ENCODE peak calls at places on chromosomes 16 and 17, in seven cellular contexts. One of them, this sample, is unnamed.

GRCh38 chr17:17034496-17035066 is 7.7 kb upstream of the MPRIP start:
- DNase-seq in left lung: no peak
- DNase-seq in left ventricle myocardium inferior: no peak
- DNase-seq in mesenchymal stem cell: no peak
- DNase-seq in CD4-positive, alpha-beta memory T cell: no peak
- DNase-seq in IMR-90: no peak
- DNase-seq in mesendoderm: no peak
- DNase-seq in this sample: no peak

GRCh38 chr17:17910060-17910459 is 62.1 kb downstream of the TOM1L2 start:
- DNase-seq in mesenchymal stem cell: no peak
- DNase-seq in IMR-90: no peak
- DNase-seq in left ventricle myocardium inferior: no peak
- DNase-seq in mesendoderm: no peak
- DNase-seq in left lung: no peak
- DNase-seq in CD4-positive, alpha-beta memory T cell: no peak
- DNase-seq in this sample: no peak

GRCh38 chr17:45096926-45097325 is 35.4 kb downstream of the PLCD3 start:
- DNase-seq in left lung: peak
- DNase-seq in mesenchymal stem cell: no peak
- DNase-seq in left ventricle myocardium inferior: no peak
- DNase-seq in mesendoderm: no peak
- DNase-seq in IMR-90: no peak
- DNase-seq in CD4-positive, alpha-beta memory T cell: no peak
- DNase-seq in this sample: no peak

GRCh38 chr16:9868606-9869149 is 313.6 kb downstream of the GRIN2A start:
- DNase-seq in left lung: no peak
- DNase-seq in mesenchymal stem cell: no peak
- DNase-seq in CD4-positive, alpha-beta memory T cell: no peak
- DNase-seq in mesendoderm: no peak
- DNase-seq in IMR-90: no peak
- DNase-seq in left ventricle myocardium inferior: no peak
- DNase-seq in this sample: no peak

GRCh38 chr17:65407017-65407416 is 154.4 kb downstream of the AXIN2 start:
- DNase-seq in IMR-90: no peak
- DNase-seq in mesendoderm: no peak
- DNase-seq in mesenchymal stem cell: no peak
- DNase-seq in left lung: no peak
- DNase-seq in CD4-positive, alpha-beta memory T cell: no peak
- DNase-seq in left ventricle myocardium inferior: no peak
- DNase-seq in this sample: no peak

GRCh38 chr17:82782657-82783207 is 30.9 kb downstream of the TBCD start:
- DNase-seq in mesenchymal stem cell: no peak
- DNase-seq in CD4-positive, alpha-beta memory T cell: no peak
- DNase-seq in left ventricle myocardium inferior: peak
- DNase-seq in mesendoderm: no peak
- DNase-seq in left lung: peak
- DNase-seq in IMR-90: no peak
- DNase-seq in this sample: no peak

GRCh38 chr17:32303861-32304288 is 38.1 kb downstream of the C17orf75 start:
- DNase-seq in left lung: no peak
- DNase-seq in mesenchymal stem cell: no peak
- DNase-seq in CD4-positive, alpha-beta memory T cell: no peak
- DNase-seq in IMR-90: no peak
- DNase-seq in mesendoderm: peak
- DNase-seq in left ventricle myocardium inferior: no peak
- DNase-seq in this sample: no peak

GRCh38 chr17:40025991-40026815 is 11.0 kb downstream of the CSF3 start:
- DNase-seq in mesenchymal stem cell: no peak
- DNase-seq in left ventricle myocardium inferior: no peak
- DNase-seq in left lung: no peak
- DNase-seq in CD4-positive, alpha-beta memory T cell: peak
- DNase-seq in mesendoderm: no peak
- DNase-seq in IMR-90: no peak
- DNase-seq in this sample: no peak

GRCh38 chr17:45848868-45849535 is 4.3 kb downstream of the SPPL2C start:
- DNase-seq in left lung: no peak
- DNase-seq in IMR-90: no peak
- DNase-seq in CD4-positive, alpha-beta memory T cell: no peak
- DNase-seq in mesenchymal stem cell: no peak
- DNase-seq in mesendoderm: no peak
- DNase-seq in left ventricle myocardium inferior: no peak
- DNase-seq in this sample: no peak

GRCh38 chr16:71542377-71542776 is 16.2 kb downstream of the CHST4 start:
- DNase-seq in IMR-90: peak
- DNase-seq in CD4-positive, alpha-beta memory T cell: peak
- DNase-seq in mesenchymal stem cell: peak
- DNase-seq in left ventricle myocardium inferior: peak
- DNase-seq in left lung: no peak
- DNase-seq in mesendoderm: peak
- DNase-seq in this sample: peak

GRCh38 chr16:56316545-56316944 is 108.8 kb downstream of the AMFR start:
- DNase-seq in CD4-positive, alpha-beta memory T cell: no peak
- DNase-seq in left ventricle myocardium inferior: no peak
- DNase-seq in IMR-90: no peak
- DNase-seq in mesendoderm: peak
- DNase-seq in mesenchymal stem cell: no peak
- DNase-seq in left lung: no peak
- DNase-seq in this sample: no peak

GRCh38 chr17:69860142-69860680 is 214.8 kb upstream of the KCNJ16 start:
- DNase-seq in CD4-positive, alpha-beta memory T cell: no peak
- DNase-seq in mesenchymal stem cell: no peak
- DNase-seq in left lung: no peak
- DNase-seq in left ventricle myocardium inferior: no peak
- DNase-seq in IMR-90: no peak
- DNase-seq in mesendoderm: no peak
- DNase-seq in this sample: no peak

GRCh38 chr17:32393904-32394303 is 43.9 kb downstream of the ZNF207 start:
- DNase-seq in CD4-positive, alpha-beta memory T cell: no peak
- DNase-seq in left ventricle myocardium inferior: no peak
- DNase-seq in left lung: no peak
- DNase-seq in mesendoderm: no peak
- DNase-seq in mesenchymal stem cell: no peak
- DNase-seq in IMR-90: no peak
- DNase-seq in this sample: no peak

GRCh38 chr17:78121801-78122220 is 6.7 kb downstream of the TMC6 start:
- DNase-seq in CD4-positive, alpha-beta memory T cell: no peak
- DNase-seq in left ventricle myocardium inferior: no peak
- DNase-seq in IMR-90: no peak
- DNase-seq in left lung: no peak
- DNase-seq in mesendoderm: no peak
- DNase-seq in mesenchymal stem cell: no peak
- DNase-seq in this sample: no peak

GRCh38 chr17:10745231-10745630 is 15.4 kb upstream of the TMEM220 start:
- DNase-seq in left lung: no peak
- DNase-seq in mesenchymal stem cell: peak
- DNase-seq in left ventricle myocardium inferior: no peak
- DNase-seq in IMR-90: no peak
- DNase-seq in CD4-positive, alpha-beta memory T cell: no peak
- DNase-seq in mesendoderm: no peak
- DNase-seq in this sample: no peak

GRCh38 chr17:57085448-57086068 is 512 bp downstream of the AKAP1 start:
- DNase-seq in mesendoderm: peak
- DNase-seq in IMR-90: peak
- DNase-seq in CD4-positive, alpha-beta memory T cell: peak
- DNase-seq in left ventricle myocardium inferior: peak
- DNase-seq in left lung: peak
- DNase-seq in mesenchymal stem cell: peak
- DNase-seq in this sample: no peak
- H3K27ac ChIP-seq in mesendoderm: peak
- H3K27ac ChIP-seq in IMR-90: peak
- H3K27ac ChIP-seq in CD4-positive, alpha-beta memory T cell: peak
- H3K27ac ChIP-seq in left ventricle myocardium inferior: peak
- H3K27ac ChIP-seq in left lung: peak
- H3K27ac ChIP-seq in mesenchymal stem cell: no peak
- H3K27ac ChIP-seq in this sample: no peak

GRCh38 chr17:63998721-63999679 is 849 bp downstream of the PRR29 start:
- DNase-seq in CD4-positive, alpha-beta memory T cell: peak
- DNase-seq in left lung: no peak
- DNase-seq in IMR-90: no peak
- DNase-seq in left ventricle myocardium inferior: no peak
- DNase-seq in mesendoderm: no peak
- DNase-seq in mesenchymal stem cell: no peak
- DNase-seq in this sample: no peak

GRCh38 chr17:63995626-63996025 is 2.5 kb upstream of the PRR29 start:
- DNase-seq in left lung: no peak
- DNase-seq in left ventricle myocardium inferior: peak
- DNase-seq in mesenchymal stem cell: no peak
- DNase-seq in CD4-positive, alpha-beta memory T cell: no peak
- DNase-seq in mesendoderm: no peak
- DNase-seq in IMR-90: no peak
- DNase-seq in this sample: no peak

GRCh38 chr17:63997341-63998048 is 656 bp upstream of the PRR29 start:
- DNase-seq in mesenchymal stem cell: no peak
- DNase-seq in left lung: no peak
- DNase-seq in IMR-90: no peak
- DNase-seq in mesendoderm: peak
- DNase-seq in left ventricle myocardium inferior: no peak
- DNase-seq in CD4-positive, alpha-beta memory T cell: no peak
- DNase-seq in this sample: no peak

GRCh38 chr17:63998050-63998720 is at the start of gene PRR29:
- DNase-seq in left ventricle myocardium inferior: peak
- DNase-seq in mesendoderm: peak
- DNase-seq in IMR-90: peak
- DNase-seq in mesenchymal stem cell: peak
- DNase-seq in CD4-positive, alpha-beta memory T cell: peak
- DNase-seq in left lung: peak
- DNase-seq in this sample: peak

DNA sequence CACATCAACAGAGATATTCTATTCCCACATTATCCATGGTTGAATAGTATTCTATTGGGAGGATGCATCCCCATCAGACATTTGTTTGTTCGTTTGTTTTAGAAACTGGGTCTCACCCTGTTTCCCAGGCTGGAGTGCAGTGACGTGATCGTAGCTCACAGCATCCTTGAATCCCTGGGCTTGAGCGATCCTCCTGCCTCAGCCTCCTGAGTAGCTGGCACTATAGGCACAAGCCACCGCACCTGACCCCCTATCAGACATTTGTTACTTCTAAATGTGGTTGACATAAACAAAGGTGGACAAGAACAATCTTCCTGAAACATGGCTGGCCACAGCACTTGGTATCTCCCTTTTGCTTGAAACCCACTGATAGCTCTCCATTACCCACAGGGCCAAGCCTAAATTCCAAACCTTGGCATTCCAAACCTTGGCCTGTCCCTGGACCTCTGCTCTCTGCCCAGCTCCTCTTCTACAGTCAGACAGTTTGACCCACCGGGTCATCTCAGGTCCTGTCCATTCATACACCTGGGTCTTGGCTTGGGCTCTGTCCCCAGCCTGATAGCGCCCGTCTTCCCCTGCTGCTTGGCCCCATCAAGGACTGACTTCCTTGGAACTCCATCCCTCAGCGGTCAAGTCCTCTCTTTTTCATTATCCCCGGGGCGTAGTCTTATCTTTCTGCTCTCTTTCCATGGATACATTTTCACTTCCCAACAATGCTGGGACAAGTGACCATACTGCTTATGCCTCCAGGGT is 1.5 kb upstream of the PRR29 start:
- DNase-seq in CD4-positive, alpha-beta memory T cell: no peak
- DNase-seq in mesendoderm: no peak
- DNase-seq in left ventricle myocardium inferior: peak
- DNase-seq in mesenchymal stem cell: no peak
- DNase-seq in IMR-90: no peak
- DNase-seq in left lung: no peak
- DNase-seq in this sample: no peak
- H3K27ac ChIP-seq in CD4-positive, alpha-beta memory T cell: no peak
- H3K27ac ChIP-seq in mesendoderm: no peak
- H3K27ac ChIP-seq in left ventricle myocardium inferior: no peak
- H3K27ac ChIP-seq in mesenchymal stem cell: no peak
- H3K27ac ChIP-seq in IMR-90: no peak
- H3K27ac ChIP-seq in left lung: no peak
- H3K27ac ChIP-seq in this sample: no peak

DNA sequence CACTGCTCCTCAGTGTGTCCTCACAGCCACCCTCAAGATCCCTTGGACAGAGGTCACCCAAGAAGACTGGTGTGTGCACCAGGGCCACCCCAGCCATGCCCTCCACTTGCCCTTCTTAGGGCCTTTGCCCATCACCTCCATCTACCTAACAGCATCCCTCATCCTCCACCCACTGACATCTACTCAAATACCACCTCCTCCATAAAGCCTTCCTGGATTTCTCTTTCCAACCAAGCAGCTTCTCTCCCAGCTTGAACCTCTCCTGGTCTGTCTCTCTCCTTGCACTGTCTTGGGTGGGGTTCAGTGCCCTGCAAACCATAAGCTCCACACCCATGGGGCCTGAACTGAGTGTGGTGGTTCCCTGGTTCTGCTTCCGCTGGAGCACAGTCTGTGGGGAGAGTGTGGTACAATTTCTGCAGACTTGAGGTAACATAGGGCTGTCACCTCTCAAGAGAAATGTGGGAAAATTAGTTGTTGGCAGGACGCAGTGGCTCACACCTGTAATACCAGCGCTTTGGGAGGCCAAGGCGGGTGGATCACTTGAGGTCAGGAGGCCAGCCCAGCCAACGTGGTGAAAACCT is 14.4 kb downstream of the KATNB1 start:
- DNase-seq in IMR-90: no peak
- DNase-seq in mesendoderm: no peak
- DNase-seq in mesenchymal stem cell: no peak
- DNase-seq in CD4-positive, alpha-beta memory T cell: no peak
- DNase-seq in left lung: no peak
- DNase-seq in left ventricle myocardium inferior: no peak
- DNase-seq in this sample: no peak
- H3K27ac ChIP-seq in IMR-90: no peak
- H3K27ac ChIP-seq in mesendoderm: no peak
- H3K27ac ChIP-seq in mesenchymal stem cell: no peak
- H3K27ac ChIP-seq in CD4-positive, alpha-beta memory T cell: no peak
- H3K27ac ChIP-seq in left lung: no peak
- H3K27ac ChIP-seq in left ventricle myocardium inferior: no peak
- H3K27ac ChIP-seq in this sample: no peak

GRCh38 chr17:1390422-1391367 is 9.3 kb downstream of the YWHAE start:
- DNase-seq in CD4-positive, alpha-beta memory T cell: no peak
- DNase-seq in left lung: no peak
- DNase-seq in IMR-90: peak
- DNase-seq in left ventricle myocardium inferior: no peak
- DNase-seq in mesendoderm: peak
- DNase-seq in mesenchymal stem cell: peak
- DNase-seq in this sample: no peak
- H3K27ac ChIP-seq in CD4-positive, alpha-beta memory T cell: peak
- H3K27ac ChIP-seq in left lung: peak
- H3K27ac ChIP-seq in IMR-90: peak
- H3K27ac ChIP-seq in left ventricle myocardium inferior: peak
- H3K27ac ChIP-seq in mesendoderm: no peak
- H3K27ac ChIP-seq in mesenchymal stem cell: no peak
- H3K27ac ChIP-seq in this sample: no peak

GRCh38 chr17:37605081-37605480 is 4.1 kb downstream of the SYNRG start:
- DNase-seq in left lung: no peak
- DNase-seq in mesendoderm: no peak
- DNase-seq in left ventricle myocardium inferior: no peak
- DNase-seq in mesenchymal stem cell: no peak
- DNase-seq in IMR-90: peak
- DNase-seq in CD4-positive, alpha-beta memory T cell: no peak
- DNase-seq in this sample: no peak
- H3K27ac ChIP-seq in left lung: peak
- H3K27ac ChIP-seq in mesendoderm: no peak
- H3K27ac ChIP-seq in left ventricle myocardium inferior: no peak
- H3K27ac ChIP-seq in mesenchymal stem cell: no peak
- H3K27ac ChIP-seq in IMR-90: no peak
- H3K27ac ChIP-seq in CD4-positive, alpha-beta memory T cell: peak
- H3K27ac ChIP-seq in this sample: no peak

This sample was measured in iPS DF 6.9.